ENCODE peak calls at places on chromosomes 5 and 9, in four cellular contexts. D is aorta, T is K562, U is heart left ventricle. B is an unnamed sample. For H3K4me1, the result is how much of the 10 kb centered on the place peaks cover.

GRCh38 chr5:43141211-43141610 is 20.5 kb downstream of the ZNF131 start:
- DNase-seq in D (no peak), T (no peak), U (no peak), B (no peak)

GRCh38 chr9:121169094-121169601 is 32.5 kb downstream of the RAB14 start:
- DNase-seq in D (no peak), T (no peak), U (no peak), B (no peak)

GRCh38 chr9:135970128-135970815 is 9.1 kb upstream of the UBAC1 start:
- DNase-seq in D (no peak), T (no peak), U (no peak), B (no peak)

GRCh38 chr5:28580616-28581015 is 1542.2 kb upstream of the CDH9 start:
- DNase-seq in D (no peak), T (no peak), U (no peak), B (no peak)

GRCh38 chr5:75617746-75618352 is 6.6 kb downstream of the ANKDD1B start:
- DNase-seq in D (no peak), T (no peak), U (no peak), B (no peak)

GRCh38 chr9:30575218-30575617 is 1809.2 kb upstream of the ACO1 start:
- DNase-seq in D (no peak), T (no peak), U (no peak), B (no peak)

GRCh38 chr9:97394881-97395280 is 17.0 kb upstream of the TDRD7 start:
- DNase-seq in D (no peak), T (no peak), U (no peak), B (no peak)

GRCh38 chr9:128771094-128771721 is 519 bp downstream of the ZER1 start:
- DNase-seq in D (no peak), T (peak), U (no peak), B (no peak)

GRCh38 chr9:137114613-137115393 is at the start of gene DPP7:
- DNase-seq in D (peak), T (peak), U (peak), B (no peak)

GRCh38 chr9:99513441-99514112 is 291.5 kb downstream of the SEC61B start:
- DNase-seq in D (no peak), T (no peak), U (no peak), B (no peak)

GRCh38 chr9:114172981-114173833 is 17.9 kb downstream of the COL27A1 start:
- DNase-seq in D (no peak), T (no peak), U (no peak), B (no peak)

GRCh38 chr5:43627028-43627427 is 24.0 kb downstream of the NNT start:
- DNase-seq in D (no peak), T (peak), U (peak), B (no peak)

GRCh38 chr9:106872641-106873040 is 9.7 kb downstream of the ZNF462 start:
- DNase-seq in D (no peak), T (no peak), U (no peak), B (no peak)

GRCh38 chr9:128863647-128864046 is 18.1 kb downstream of the KYAT1 start:
- DNase-seq in D (peak), T (peak), U (peak), B (no peak)

GRCh38 chr9:137757613-137758029 is 120.0 kb upstream of the CACNA1B start:
- DNase-seq in D (no peak), T (no peak), U (no peak), B (no peak)

GRCh38 chr5:109409061-109409843 is 522 bp downstream of the PJA2 start:
- DNase-seq in D (peak), T (peak), U (peak), B (peak)

GRCh38 chr5:178230879-178231735 is 1.5 kb downstream of the PHYKPL start:
- DNase-seq in D (no peak), T (no peak), U (peak), B (no peak)

GRCh38 chr5:119515192-119515591 is 62.9 kb downstream of the HSD17B4 start:
- DNase-seq in D (no peak), T (no peak), U (no peak), B (no peak)

GRCh38 chr9:88425538-88425950 is 37.3 kb downstream of the SPIN1 start:
- DNase-seq in D (peak), T (no peak), U (no peak), B (no peak)

GRCh38 chr9:133133680-133134418 is 12.8 kb upstream of the RALGDS start:
- DNase-seq in D (peak), T (peak), U (peak), B (peak)

GRCh38 chr5:172454355-172455086 is at the start of gene SH3PXD2B:
- DNase-seq in D (peak), T (peak), U (peak), B (no peak)

GRCh38 chr5:72383280-72384205 is 63.4 kb downstream of the PTCD2 start:
- DNase-seq in D (no peak), T (no peak), U (no peak), B (no peak)

GRCh38 chr5:1291611-1292080 is 3.2 kb downstream of the TERT start:
- DNase-seq in D (peak), T (no peak), U (no peak), B (no peak)

GRCh38 chr9:15851766-15852165 is 298.9 kb downstream of the CCDC171 start:
- DNase-seq in D (no peak), T (no peak), U (no peak), B (no peak)

GRCh38 chr5:206406-206805 is 11.5 kb downstream of the CCDC127 start:
- DNase-seq in D (no peak), T (peak), U (no peak), B (no peak)

GRCh38 chr5:64958757-64959391 is 190.1 kb downstream of the CWC27 start:
- DNase-seq in D (no peak), T (peak), U (no peak), B (no peak)

GRCh38 chr9:93260290-93261066 is 76.5 kb downstream of the WNK2 start:
- DNase-seq in D (no peak), T (no peak), U (no peak), B (no peak)

GRCh38 chr5:134851307-134851923 is 5.6 kb downstream of the C5orf24 start:
- DNase-seq in D (no peak), T (peak), U (peak), B (no peak)

GRCh38 chr5:112146323-112146848 is 272.7 kb downstream of the EPB41L4A start:
- DNase-seq in D (peak), T (no peak), U (peak), B (no peak)

GRCh38 chr9:86946712-86947145 is 577 bp downstream of the GAS1 start:
- DNase-seq in D (peak), T (no peak), U (peak), B (no peak)

GRCh38 chr5:139435676-139436075 is 3.6 kb downstream of the DNAJC18 start:
- DNase-seq in D (no peak), T (no peak), U (no peak), B (no peak)

GRCh38 chr5:158284242-158284641 is 425.3 kb upstream of the CLINT1 start:
- DNase-seq in D (no peak), T (no peak), U (no peak), B (no peak)

GRCh38 chr5:124580925-124581821 is 165.3 kb downstream of the ZNF608 start:
- DNase-seq in D (no peak), T (no peak), U (no peak), B (no peak)

GRCh38 chr5:96661841-96662724 is at the start of gene CAST:
- DNase-seq in D (peak), T (peak), U (peak), B (peak)

GRCh38 chr9:13993482-13994267 is 320.3 kb downstream of the NFIB start:
- DNase-seq in D (no peak), T (no peak), U (no peak), B (no peak)

DNA sequence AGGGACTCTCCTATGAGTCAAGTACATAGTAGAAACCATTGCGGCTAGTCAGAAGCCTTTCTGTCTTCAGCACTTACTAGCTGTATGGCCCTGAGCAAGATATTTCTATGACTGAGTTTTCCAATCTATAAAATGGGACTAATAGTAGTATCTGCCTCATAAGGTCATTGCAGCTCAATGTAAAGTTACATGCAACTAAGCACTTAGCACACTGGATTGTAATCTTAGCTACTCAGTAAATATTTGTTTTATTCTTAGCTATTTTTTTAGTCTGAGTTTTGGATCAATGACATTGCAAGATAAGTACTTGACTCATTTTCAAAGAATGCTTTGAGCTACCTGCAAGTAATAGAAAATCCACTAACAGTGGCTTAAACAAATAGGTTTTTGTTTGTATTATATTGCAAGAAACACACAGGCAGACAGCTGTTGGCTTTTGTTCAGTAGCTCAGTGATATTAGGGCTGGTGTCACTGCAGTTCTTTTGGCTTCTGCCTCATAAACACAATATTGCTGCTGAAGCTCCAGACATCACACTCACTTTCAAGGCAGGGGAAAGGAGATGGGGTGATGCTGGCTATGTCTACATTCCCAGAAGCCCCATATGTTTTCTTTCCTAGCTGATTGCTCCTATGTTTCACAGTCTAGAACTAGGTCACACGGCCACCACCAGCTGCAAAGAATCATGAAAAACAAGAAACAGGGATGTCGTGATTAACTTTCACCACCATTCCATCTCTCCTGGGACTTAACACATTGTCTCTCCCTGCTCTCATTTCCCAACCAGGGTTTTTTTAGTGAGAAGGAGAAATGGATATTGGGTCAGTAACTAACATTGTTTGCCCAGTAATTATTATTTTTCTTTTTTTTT is 26.9 kb upstream of the FAT2 start:
- DNase-seq in D (no peak), T (no peak), U (no peak), B (no peak)
- H3K4me1 ChIP-seq in D (under half), T (under half), U (under half), B (half or more)

DNA sequence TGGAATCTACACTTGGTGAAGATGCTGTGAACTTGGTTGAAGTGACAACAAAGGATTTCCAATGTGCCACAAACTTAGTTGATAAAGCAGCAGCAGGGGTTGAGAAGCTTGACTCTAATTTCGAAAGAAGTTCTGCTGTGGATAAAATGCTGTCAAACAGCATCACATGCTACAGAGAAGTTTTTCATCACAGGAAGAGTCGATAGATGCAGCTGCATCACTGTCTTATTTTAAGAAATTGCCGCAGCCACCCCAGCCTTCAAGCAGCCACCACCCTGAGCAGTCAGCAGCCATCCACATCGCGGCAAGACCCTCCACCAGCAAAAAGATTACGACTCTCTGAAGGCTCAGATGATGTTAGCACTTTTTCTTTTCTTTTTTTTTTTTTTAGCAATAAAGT is 78.6 kb downstream of the TRIO start:
- DNase-seq in D (no peak), T (no peak), U (no peak), B (no peak)
- H3K4me1 ChIP-seq in D (under half), T (under half), U (under half), B (under half)

DNA sequence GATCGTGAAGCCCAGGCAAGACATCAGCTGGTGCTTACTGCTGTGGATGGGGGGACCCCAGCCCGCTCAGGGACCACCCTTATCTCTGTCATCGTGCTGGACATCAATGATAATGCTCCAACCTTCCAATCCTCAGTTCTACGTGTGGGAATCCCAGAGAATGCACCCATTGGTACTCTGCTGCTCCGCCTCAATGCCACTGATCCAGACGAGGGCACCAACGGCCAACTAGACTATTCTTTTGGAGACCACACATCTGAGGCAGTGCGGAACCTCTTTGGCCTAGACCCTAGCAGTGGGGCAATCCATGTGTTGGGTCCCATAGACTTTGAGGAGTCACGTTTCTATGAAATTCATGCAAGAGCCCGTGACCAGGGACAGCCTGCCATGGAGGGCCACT is 960 bp downstream of the PCDHGC5 start:
- DNase-seq in D (no peak), T (no peak), U (no peak), B (no peak)
- H3K4me1 ChIP-seq in D (under half), T (under half), U (under half), B (under half)

DNA sequence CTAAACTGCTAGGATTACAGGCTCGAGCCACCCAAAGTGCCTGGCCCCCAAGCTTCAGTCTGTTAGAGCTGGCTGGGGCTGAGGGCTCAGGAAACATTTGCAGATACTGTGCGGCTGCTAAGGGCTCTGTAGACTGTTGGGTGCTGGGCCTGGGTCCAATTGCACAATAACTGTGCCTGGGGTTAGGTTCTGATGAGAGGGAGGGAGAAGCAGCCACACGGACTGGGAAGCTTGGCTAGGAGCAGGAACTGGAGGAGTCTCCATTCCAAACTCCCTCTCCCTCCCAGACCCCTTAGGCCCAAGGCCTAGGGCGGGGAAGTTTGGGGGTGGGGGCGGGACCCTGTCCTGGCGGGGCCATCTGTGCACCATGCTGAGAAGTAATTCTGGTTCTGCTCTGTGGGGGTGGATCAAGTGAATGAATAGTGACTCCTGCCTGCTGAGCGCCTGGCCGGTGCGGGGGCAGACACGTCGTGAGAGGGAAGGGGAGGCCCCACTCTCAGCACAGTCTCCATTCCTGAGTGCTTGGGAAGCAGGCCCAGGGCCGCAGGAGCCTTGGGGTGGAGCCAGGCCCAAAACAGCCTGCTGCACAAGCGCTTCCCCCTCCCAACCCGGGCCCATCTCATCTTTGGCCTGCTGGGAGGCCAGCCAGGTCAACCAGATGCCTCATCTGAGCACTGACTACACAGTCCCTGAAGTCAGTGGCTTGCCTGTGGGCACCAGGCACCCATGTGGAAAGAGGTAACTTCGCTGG is 1.5 kb downstream of the ASS1 start:
- DNase-seq in D (peak), T (peak), U (peak), B (no peak)
- H3K4me1 ChIP-seq in D (under half), T (under half), U (under half), B (half or more)